ENCODE peak calls at places on chromosomes 7 and 10, in eight cellular contexts. One of them, this sample, is unnamed.

GRCh38 chr10:35424680-35425285 is 88.5 kb downstream of the CCNY start:
- DNase-seq in Panc1: no peak
- DNase-seq in AG04449: no peak
- DNase-seq in LNCaP clone FGC: peak
- DNase-seq in CD8-positive, alpha-beta T cell: no peak
- DNase-seq in heart left ventricle: no peak
- DNase-seq in fibroblast of pulmonary artery: no peak
- DNase-seq in endothelial cell: no peak
- DNase-seq in this sample: no peak

GRCh38 chr7:415646-416525 is 103.8 kb downstream of the PDGFA start:
- DNase-seq in Panc1: no peak
- DNase-seq in AG04449: no peak
- DNase-seq in LNCaP clone FGC: no peak
- DNase-seq in CD8-positive, alpha-beta T cell: no peak
- DNase-seq in heart left ventricle: no peak
- DNase-seq in fibroblast of pulmonary artery: no peak
- DNase-seq in endothelial cell: no peak
- DNase-seq in this sample: no peak

GRCh38 chr10:71746344-71747037 is 26.8 kb downstream of the VSIR start:
- DNase-seq in Panc1: no peak
- DNase-seq in AG04449: no peak
- DNase-seq in LNCaP clone FGC: no peak
- DNase-seq in CD8-positive, alpha-beta T cell: peak
- DNase-seq in heart left ventricle: peak
- DNase-seq in fibroblast of pulmonary artery: no peak
- DNase-seq in endothelial cell: no peak
- DNase-seq in this sample: no peak

GRCh38 chr7:67021260-67021659 is 24.6 kb downstream of the TYW1 start:
- DNase-seq in Panc1: no peak
- DNase-seq in AG04449: no peak
- DNase-seq in LNCaP clone FGC: no peak
- DNase-seq in CD8-positive, alpha-beta T cell: no peak
- DNase-seq in heart left ventricle: no peak
- DNase-seq in fibroblast of pulmonary artery: no peak
- DNase-seq in endothelial cell: no peak
- DNase-seq in this sample: no peak

GRCh38 chr10:133126431-133127290 is 33.4 kb upstream of the KNDC1 start:
- DNase-seq in Panc1: no peak
- DNase-seq in AG04449: no peak
- DNase-seq in LNCaP clone FGC: no peak
- DNase-seq in CD8-positive, alpha-beta T cell: no peak
- DNase-seq in heart left ventricle: no peak
- DNase-seq in fibroblast of pulmonary artery: no peak
- DNase-seq in endothelial cell: no peak
- DNase-seq in this sample: no peak

GRCh38 chr10:71551970-71552369 is 155.2 kb downstream of the CDH23 start:
- DNase-seq in Panc1: no peak
- DNase-seq in AG04449: no peak
- DNase-seq in LNCaP clone FGC: no peak
- DNase-seq in CD8-positive, alpha-beta T cell: no peak
- DNase-seq in heart left ventricle: no peak
- DNase-seq in fibroblast of pulmonary artery: no peak
- DNase-seq in endothelial cell: no peak
- DNase-seq in this sample: no peak

GRCh38 chr10:130022071-130022470 is 58.0 kb upstream of the EBF3 start:
- DNase-seq in Panc1: no peak
- DNase-seq in AG04449: no peak
- DNase-seq in LNCaP clone FGC: no peak
- DNase-seq in CD8-positive, alpha-beta T cell: no peak
- DNase-seq in heart left ventricle: no peak
- DNase-seq in fibroblast of pulmonary artery: no peak
- DNase-seq in endothelial cell: no peak
- DNase-seq in this sample: no peak

GRCh38 chr10:76973515-76974289 is 663.9 kb downstream of the KCNMA1 start:
- DNase-seq in Panc1: no peak
- DNase-seq in AG04449: no peak
- DNase-seq in LNCaP clone FGC: no peak
- DNase-seq in CD8-positive, alpha-beta T cell: no peak
- DNase-seq in heart left ventricle: no peak
- DNase-seq in fibroblast of pulmonary artery: no peak
- DNase-seq in endothelial cell: no peak
- DNase-seq in this sample: no peak

GRCh38 chr7:29102554-29103151 is 43.7 kb downstream of the CPVL start:
- DNase-seq in Panc1: peak
- DNase-seq in AG04449: no peak
- DNase-seq in LNCaP clone FGC: no peak
- DNase-seq in CD8-positive, alpha-beta T cell: peak
- DNase-seq in heart left ventricle: peak
- DNase-seq in fibroblast of pulmonary artery: peak
- DNase-seq in endothelial cell: peak
- DNase-seq in this sample: peak

GRCh38 chr10:60258429-60258797 is 131.3 kb downstream of the ANK3 start:
- DNase-seq in Panc1: no peak
- DNase-seq in AG04449: no peak
- DNase-seq in LNCaP clone FGC: peak
- DNase-seq in CD8-positive, alpha-beta T cell: no peak
- DNase-seq in heart left ventricle: no peak
- DNase-seq in fibroblast of pulmonary artery: no peak
- DNase-seq in endothelial cell: no peak
- DNase-seq in this sample: no peak

GRCh38 chr7:103781409-103781808 is 208.0 kb downstream of the RELN start:
- DNase-seq in Panc1: no peak
- DNase-seq in AG04449: no peak
- DNase-seq in LNCaP clone FGC: no peak
- DNase-seq in CD8-positive, alpha-beta T cell: no peak
- DNase-seq in heart left ventricle: no peak
- DNase-seq in fibroblast of pulmonary artery: no peak
- DNase-seq in endothelial cell: no peak
- DNase-seq in this sample: no peak

GRCh38 chr10:14658331-14659122 is 116.2 kb downstream of the FAM107B start:
- DNase-seq in Panc1: peak
- DNase-seq in AG04449: peak
- DNase-seq in LNCaP clone FGC: no peak
- DNase-seq in CD8-positive, alpha-beta T cell: no peak
- DNase-seq in heart left ventricle: no peak
- DNase-seq in fibroblast of pulmonary artery: peak
- DNase-seq in endothelial cell: no peak
- DNase-seq in this sample: peak

GRCh38 chr10:78960316-78960800 is 108.4 kb upstream of the ZMIZ1 start:
- DNase-seq in Panc1: no peak
- DNase-seq in AG04449: no peak
- DNase-seq in LNCaP clone FGC: no peak
- DNase-seq in CD8-positive, alpha-beta T cell: no peak
- DNase-seq in heart left ventricle: peak
- DNase-seq in fibroblast of pulmonary artery: peak
- DNase-seq in endothelial cell: no peak
- DNase-seq in this sample: peak

GRCh38 chr7:141974831-141975230 is 1.3 kb upstream of the TAS2R38 start:
- DNase-seq in Panc1: no peak
- DNase-seq in AG04449: no peak
- DNase-seq in LNCaP clone FGC: no peak
- DNase-seq in CD8-positive, alpha-beta T cell: no peak
- DNase-seq in heart left ventricle: no peak
- DNase-seq in fibroblast of pulmonary artery: no peak
- DNase-seq in endothelial cell: peak
- DNase-seq in this sample: peak

GRCh38 chr7:28920424-28920823 is 37.7 kb downstream of the TRIL start:
- DNase-seq in Panc1: no peak
- DNase-seq in AG04449: no peak
- DNase-seq in LNCaP clone FGC: no peak
- DNase-seq in CD8-positive, alpha-beta T cell: no peak
- DNase-seq in heart left ventricle: no peak
- DNase-seq in fibroblast of pulmonary artery: no peak
- DNase-seq in endothelial cell: no peak
- DNase-seq in this sample: no peak

GRCh38 chr7:105112440-105113418 is 98.7 kb downstream of the KMT2E start:
- DNase-seq in Panc1: no peak
- DNase-seq in AG04449: no peak
- DNase-seq in LNCaP clone FGC: no peak
- DNase-seq in CD8-positive, alpha-beta T cell: no peak
- DNase-seq in heart left ventricle: no peak
- DNase-seq in fibroblast of pulmonary artery: no peak
- DNase-seq in endothelial cell: no peak
- DNase-seq in this sample: no peak

GRCh38 chr7:133560900-133561299 is 308.0 kb downstream of the EXOC4 start:
- DNase-seq in Panc1: no peak
- DNase-seq in AG04449: no peak
- DNase-seq in LNCaP clone FGC: no peak
- DNase-seq in CD8-positive, alpha-beta T cell: no peak
- DNase-seq in heart left ventricle: no peak
- DNase-seq in fibroblast of pulmonary artery: no peak
- DNase-seq in endothelial cell: no peak
- DNase-seq in this sample: no peak

GRCh38 chr7:148611692-148612091 is 21.1 kb downstream of the C7orf33 start:
- DNase-seq in Panc1: no peak
- DNase-seq in AG04449: no peak
- DNase-seq in LNCaP clone FGC: no peak
- DNase-seq in CD8-positive, alpha-beta T cell: no peak
- DNase-seq in heart left ventricle: no peak
- DNase-seq in fibroblast of pulmonary artery: no peak
- DNase-seq in endothelial cell: no peak
- DNase-seq in this sample: no peak

GRCh38 chr10:105634283-105634682 is 993.2 kb downstream of the SORCS3 start:
- DNase-seq in Panc1: no peak
- DNase-seq in AG04449: no peak
- DNase-seq in LNCaP clone FGC: no peak
- DNase-seq in CD8-positive, alpha-beta T cell: no peak
- DNase-seq in heart left ventricle: no peak
- DNase-seq in fibroblast of pulmonary artery: no peak
- DNase-seq in endothelial cell: no peak
- DNase-seq in this sample: no peak

GRCh38 chr7:130669051-130669700 is 628 bp upstream of the COPG2 start:
- DNase-seq in Panc1: no peak
- DNase-seq in AG04449: no peak
- DNase-seq in LNCaP clone FGC: no peak
- DNase-seq in CD8-positive, alpha-beta T cell: no peak
- DNase-seq in heart left ventricle: no peak
- DNase-seq in fibroblast of pulmonary artery: no peak
- DNase-seq in endothelial cell: no peak
- DNase-seq in this sample: no peak

GRCh38 chr10:55263327-55263726 is 462.3 kb upstream of the PCDH15 start:
- DNase-seq in Panc1: no peak
- DNase-seq in AG04449: no peak
- DNase-seq in LNCaP clone FGC: no peak
- DNase-seq in CD8-positive, alpha-beta T cell: no peak
- DNase-seq in heart left ventricle: no peak
- DNase-seq in fibroblast of pulmonary artery: no peak
- DNase-seq in endothelial cell: no peak
- DNase-seq in this sample: no peak

GRCh38 chr10:55266797-55267196 is 465.8 kb upstream of the PCDH15 start:
- DNase-seq in Panc1: no peak
- DNase-seq in AG04449: no peak
- DNase-seq in LNCaP clone FGC: no peak
- DNase-seq in CD8-positive, alpha-beta T cell: no peak
- DNase-seq in heart left ventricle: no peak
- DNase-seq in fibroblast of pulmonary artery: no peak
- DNase-seq in endothelial cell: no peak
- DNase-seq in this sample: no peak
- TF ChIP-seq CTCF in Panc1: no peak
- TF ChIP-seq CTCF in AG04449: no peak
- TF ChIP-seq CTCF in LNCaP clone FGC: no peak
- TF ChIP-seq CTCF in CD8-positive, alpha-beta T cell: no peak
- TF ChIP-seq CTCF in heart left ventricle: no peak
- TF ChIP-seq CTCF in fibroblast of pulmonary artery: no peak
- TF ChIP-seq CTCF in endothelial cell: no peak
- TF ChIP-seq CTCF in this sample: no peak

GRCh38 chr10:50421026-50421719 is 169.9 kb upstream of the ASAH2 start:
- DNase-seq in Panc1: peak
- DNase-seq in AG04449: no peak
- DNase-seq in LNCaP clone FGC: no peak
- DNase-seq in CD8-positive, alpha-beta T cell: peak
- DNase-seq in heart left ventricle: no peak
- DNase-seq in fibroblast of pulmonary artery: peak
- DNase-seq in endothelial cell: peak
- DNase-seq in this sample: peak
- TF ChIP-seq CTCF in Panc1: peak
- TF ChIP-seq CTCF in AG04449: peak
- TF ChIP-seq CTCF in LNCaP clone FGC: peak
- TF ChIP-seq CTCF in CD8-positive, alpha-beta T cell: peak
- TF ChIP-seq CTCF in heart left ventricle: peak
- TF ChIP-seq CTCF in fibroblast of pulmonary artery: peak
- TF ChIP-seq CTCF in endothelial cell: peak
- TF ChIP-seq CTCF in this sample: peak

DNA sequence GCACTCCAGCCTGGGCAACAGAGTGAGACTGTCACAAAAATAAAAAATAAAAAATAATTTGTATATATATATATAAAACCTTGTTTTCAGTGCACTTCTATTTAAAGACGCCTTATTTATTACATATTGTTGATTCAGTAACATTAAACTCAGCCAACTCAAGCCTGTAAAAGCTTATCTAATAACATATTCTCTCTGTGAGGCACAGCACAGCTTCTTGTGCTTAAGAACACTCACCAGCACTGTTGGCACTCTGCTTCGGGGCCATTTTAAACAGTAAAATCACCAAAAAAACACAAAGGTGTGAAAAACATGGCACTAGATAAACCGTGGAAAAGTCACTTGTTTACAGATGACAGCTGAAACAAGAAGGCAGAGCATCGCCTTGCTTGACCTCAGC is 89.0 kb upstream of the C10orf90 start:
- DNase-seq in Panc1: no peak
- DNase-seq in AG04449: no peak
- DNase-seq in LNCaP clone FGC: peak
- DNase-seq in CD8-positive, alpha-beta T cell: no peak
- DNase-seq in heart left ventricle: no peak
- DNase-seq in fibroblast of pulmonary artery: no peak
- DNase-seq in endothelial cell: no peak
- DNase-seq in this sample: no peak
- TF ChIP-seq CTCF in Panc1: no peak
- TF ChIP-seq CTCF in AG04449: no peak
- TF ChIP-seq CTCF in LNCaP clone FGC: no peak
- TF ChIP-seq CTCF in CD8-positive, alpha-beta T cell: no peak
- TF ChIP-seq CTCF in heart left ventricle: no peak
- TF ChIP-seq CTCF in fibroblast of pulmonary artery: no peak
- TF ChIP-seq CTCF in endothelial cell: no peak
- TF ChIP-seq CTCF in this sample: no peak

DNA sequence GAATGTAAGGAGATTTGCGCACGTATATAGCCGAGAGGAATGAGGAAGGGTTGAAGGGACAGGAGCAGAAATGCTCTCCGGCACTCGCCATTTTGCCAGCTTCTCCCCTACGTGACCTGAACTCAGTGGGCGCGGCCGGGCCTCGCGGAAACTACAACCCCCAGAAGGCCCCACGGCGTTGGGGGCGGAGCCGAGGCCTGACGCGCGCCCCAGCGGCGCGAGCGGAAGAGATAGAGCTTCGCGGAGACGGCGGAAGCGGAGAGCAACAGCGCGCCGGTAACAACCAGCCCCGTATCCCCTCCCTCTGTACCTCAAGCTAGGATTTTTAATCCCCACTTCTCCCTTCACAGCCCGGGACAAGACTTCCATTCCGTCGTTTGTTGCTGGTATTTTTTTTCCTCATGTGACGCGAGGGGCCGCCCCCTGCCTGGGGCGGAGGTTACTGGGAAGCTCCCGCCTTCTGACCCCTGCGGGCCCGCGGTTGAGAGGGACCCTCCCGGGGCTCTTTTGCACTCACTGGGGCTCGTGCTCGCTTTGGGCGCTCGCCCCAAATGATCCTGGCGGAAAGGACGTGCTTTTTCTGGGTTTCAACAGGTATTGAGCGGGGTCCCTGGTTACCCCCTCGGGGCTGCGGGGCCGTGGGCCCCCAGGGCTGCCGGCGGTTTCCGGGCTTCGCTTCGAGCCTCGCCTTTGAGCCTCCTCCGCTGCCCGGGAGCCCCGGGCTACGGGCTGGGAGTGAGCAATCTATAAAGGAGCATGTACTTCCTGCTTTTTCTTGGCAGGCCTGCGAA is at the start of gene R3HCC1L:
- DNase-seq in Panc1: peak
- DNase-seq in AG04449: peak
- DNase-seq in LNCaP clone FGC: peak
- DNase-seq in CD8-positive, alpha-beta T cell: peak
- DNase-seq in heart left ventricle: peak
- DNase-seq in fibroblast of pulmonary artery: peak
- DNase-seq in endothelial cell: peak
- DNase-seq in this sample: peak
- TF ChIP-seq CTCF in Panc1: no peak
- TF ChIP-seq CTCF in AG04449: no peak
- TF ChIP-seq CTCF in LNCaP clone FGC: no peak
- TF ChIP-seq CTCF in CD8-positive, alpha-beta T cell: no peak
- TF ChIP-seq CTCF in heart left ventricle: no peak
- TF ChIP-seq CTCF in fibroblast of pulmonary artery: no peak
- TF ChIP-seq CTCF in endothelial cell: no peak
- TF ChIP-seq CTCF in this sample: no peak

This sample was measured in MCF 10A.